ENCODE peak calls at places on chromosomes 5 and 9, in four cellular contexts. E is testis, O is transverse colon, T is H54. H is an unnamed sample.

GRCh38 chr5:132501961-132502931 is 11.7 kb upstream of the IRF1 start:
- DNase-seq in O (peak; percentile 53), E (no peak), T (no peak), H (no peak)

GRCh38 chr5:96997265-96997859 is 61.5 kb downstream of the LNPEP start:
- DNase-seq in E (peak; percentile 42), O (no peak), T (no peak), H (no peak)

GRCh38 chr9:70256123-70256551 is 2.6 kb upstream of the SMC5 start:
- DNase-seq in E (peak; percentile 24), O (no peak), T (peak; percentile 51), H (no peak)

GRCh38 chr5:138645778-138646575 is 70.8 kb upstream of the HSPA9 start:
- DNase-seq in T (no peak), O (no peak), E (no peak), H (no peak)

GRCh38 chr9:17003576-17004240 is 131.1 kb upstream of the CNTLN start:
- DNase-seq in E (no peak), T (no peak), O (no peak), H (no peak)

GRCh38 chr9:784916-785315 is 56.6 kb upstream of the DMRT1 start:
- DNase-seq in T (no peak), E (no peak), O (no peak), H (no peak)

GRCh38 chr9:21028476-21028875 is 3.0 kb downstream of the HACD4 start:
- DNase-seq in O (no peak), T (no peak), E (no peak), H (no peak)

GRCh38 chr5:120396186-120396585 is 67.9 kb upstream of the PRR16 start:
- DNase-seq in T (no peak), O (no peak), E (no peak), H (no peak)

GRCh38 chr5:132821791-132822190 is 8.7 kb downstream of the SHROOM1 start:
- DNase-seq in O (no peak), T (no peak), E (peak; percentile 1), H (no peak)

GRCh38 chr9:29701971-29702370 is 2128.7 kb upstream of the C9orf72 start:
- DNase-seq in E (no peak), T (no peak), O (no peak), H (no peak)

GRCh38 chr5:68648944-68649874 is 433.7 kb downstream of the PIK3R1 start:
- DNase-seq in T (no peak), O (no peak), E (no peak), H (no peak)

GRCh38 chr9:137138701-137139467 is at the start of gene GRIN1:
- DNase-seq in O (no peak), E (no peak), T (no peak), H (no peak)

GRCh38 chr9:76725181-76725580 is 39.1 kb upstream of the PCA3 start:
- DNase-seq in T (no peak), O (no peak), E (no peak), H (no peak)

GRCh38 chr5:162842725-162843124 is 594.7 kb upstream of the CCNG1 start:
- DNase-seq in E (no peak), O (no peak), T (no peak), H (no peak)

GRCh38 chr9:33329117-33329563 is 38.8 kb downstream of the NFX1 start:
- DNase-seq in E (no peak), T (peak; percentile 35), O (peak; percentile 81), H (no peak)

GRCh38 chr9:35102769-35103659 is at the start of gene STOML2:
- DNase-seq in E (peak; percentile 98), O (peak; percentile 96), T (peak; percentile 72), H (peak; percentile 96)
- TF ChIP-seq POLR2A in E (no peak), O (peak; percentile 74), T (peak; percentile 35), H (peak; percentile 86)

DNA sequence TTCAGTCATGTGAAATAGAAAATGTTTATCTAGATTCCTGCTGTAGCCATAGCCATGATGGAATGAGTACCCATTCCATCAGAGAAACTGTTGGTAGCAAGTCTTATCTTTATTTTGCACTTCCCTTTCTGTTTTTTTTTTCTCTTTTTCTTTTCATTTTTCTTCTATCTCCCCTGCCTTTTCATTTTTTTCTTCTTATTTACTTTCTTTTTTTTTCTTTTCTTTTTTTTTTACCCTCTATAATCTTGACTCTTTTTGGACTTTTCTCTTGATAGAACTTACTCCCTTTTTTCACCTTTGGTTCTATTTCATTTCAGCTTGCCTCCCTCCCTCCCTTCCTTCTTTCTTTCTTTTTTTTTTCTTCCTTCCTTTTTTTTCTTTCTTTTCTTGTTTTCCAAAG is 15.4 kb downstream of the SLC25A46 start:
- DNase-seq in O (no peak), E (no peak), T (no peak), H (no peak)
- TF ChIP-seq POLR2A in O (no peak), E (no peak), T (no peak), H (no peak)

GRCh38 chr5:180990889-180991257 is 2.2 kb downstream of the BTNL3 start:
- DNase-seq in E (no peak), T (no peak), O (peak; percentile 19), H (no peak)
- TF ChIP-seq POLR2A in E (no peak), T (no peak), O (no peak), H (no peak)

DNA sequence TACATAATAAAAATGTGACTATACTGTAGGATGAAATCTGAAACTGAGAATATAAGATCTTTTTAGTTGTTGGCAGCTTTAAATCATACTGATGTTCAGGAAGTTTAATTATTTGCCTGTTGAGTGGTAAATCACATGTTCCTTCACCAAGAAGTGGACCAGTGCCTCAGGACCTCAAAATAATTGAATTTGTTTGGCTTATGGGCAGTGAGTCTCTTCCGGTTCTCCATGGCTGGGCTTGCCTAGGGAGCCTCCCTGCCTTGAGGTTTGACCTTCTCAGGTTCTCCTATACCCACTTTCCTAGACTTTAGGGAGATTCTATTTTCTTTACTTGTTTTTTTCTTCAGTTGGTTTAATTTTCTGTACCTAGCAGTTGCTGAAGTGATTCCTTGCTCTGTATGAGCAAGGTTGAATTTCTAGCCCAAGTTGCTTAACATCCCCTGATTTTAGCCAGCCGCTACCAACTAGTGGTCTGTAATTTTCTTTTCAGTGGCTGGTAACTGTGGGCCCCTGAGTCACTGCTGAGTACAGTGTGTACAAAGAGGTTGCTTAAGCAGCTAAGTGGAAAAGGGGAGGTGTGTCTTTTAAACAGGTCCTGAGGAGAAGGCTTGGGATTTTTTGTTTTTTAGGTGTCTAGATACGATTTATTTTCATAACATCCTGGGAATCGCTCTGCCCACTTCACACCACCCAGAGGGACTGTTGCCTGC is 254.9 kb downstream of the NR3C1 start:
- DNase-seq in E (no peak), T (no peak), O (no peak), H (no peak)
- TF ChIP-seq POLR2A in E (no peak), T (no peak), O (no peak), H (no peak)

GRCh38 chr9:135948873-135949665 is 12.1 kb downstream of the UBAC1 start:
- DNase-seq in T (no peak), O (no peak), E (no peak), H (no peak)
- TF ChIP-seq POLR2A in T (no peak), O (no peak), E (no peak), H (no peak)

GRCh38 chr9:134827559-134827958 is 53.1 kb upstream of the FCN2 start:
- DNase-seq in E (no peak), T (no peak), O (no peak), H (no peak)

GRCh38 chr9:134827993-134828392 is 52.6 kb upstream of the FCN2 start:
- DNase-seq in O (no peak), E (no peak), T (no peak), H (no peak)

GRCh38 chr9:134830126-134830525 is 50.5 kb upstream of the FCN2 start:
- DNase-seq in E (no peak), T (no peak), O (no peak), H (no peak)

GRCh38 chr9:134829356-134829937 is 51.2 kb upstream of the FCN2 start:
- DNase-seq in O (no peak), E (no peak), T (no peak), H (no peak)

GRCh38 chr9:134828892-134829291 is 51.7 kb upstream of the FCN2 start:
- DNase-seq in T (no peak), E (no peak), O (no peak), H (no peak)
- TF ChIP-seq POLR2A in T (no peak), E (no peak), O (no peak), H (no peak)